ENCODE peak calls at places on chromosomes 5 and 9, in seven cellular contexts. F is NCI-H2029; H is brain microvascular endothelial cell; D is activated naive CD4-positive, alpha-beta T cell treated with anti-CD3 and anti-CD28 coated beads for 36 hours; G is lower lobe of right lung; O is AG09309; B is mesothelial cell of epicardium. P is an unnamed sample.

GRCh38 chr5:180516440-180516839 is 22.3 kb downstream of the CNOT6 start:
- DNase-seq in O (no peak), B (no peak), D (no peak), F (no peak), G (no peak), H (no peak), P (no peak)

GRCh38 chr9:107276966-107277710 is 5.9 kb upstream of the RAD23B start:
- DNase-seq in D (no peak), H (no peak), G (no peak), F (no peak), B (no peak), O (no peak), P (no peak)

GRCh38 chr9:136814725-136815421 is 7.1 kb downstream of the RABL6 start:
- DNase-seq in D (no peak), G (no peak), B (no peak), F (no peak), H (no peak), O (no peak), P (no peak)

GRCh38 chr5:82019342-82020138 is 47.7 kb downstream of the ATG10 start:
- DNase-seq in D (no peak), F (peak), G (no peak), B (no peak), H (no peak), O (no peak), P (peak)

GRCh38 chr9:134551657-134552348 is 89.8 kb upstream of the COL5A1 start:
- DNase-seq in G (peak), D (no peak), H (peak), F (no peak), O (peak), B (peak), P (no peak)

GRCh38 chr5:134086215-134086942 is 28.1 kb upstream of the TCF7 start:
- DNase-seq in D (no peak), O (no peak), H (no peak), F (no peak), B (no peak), G (no peak), P (no peak)

GRCh38 chr9:36499156-36499886 is 73.4 kb upstream of the MELK start:
- DNase-seq in G (no peak), O (no peak), H (no peak), B (no peak), D (no peak), F (no peak), P (no peak)

GRCh38 chr5:98927988-98928801 is 612 bp downstream of the CHD1 start:
- DNase-seq in O (no peak), H (peak), F (peak), D (peak), G (peak), B (peak), P (peak)

GRCh38 chr9:69822091-69822750 is 1.6 kb downstream of the CFAP95 start:
- DNase-seq in O (peak), D (no peak), B (no peak), F (no peak), G (no peak), H (no peak), P (no peak)

GRCh38 chr5:170751631-170752030 is 31.9 kb upstream of the GABRP start:
- DNase-seq in O (no peak), H (no peak), D (no peak), F (no peak), G (no peak), B (no peak), P (no peak)

GRCh38 chr5:56763711-56764466 is 51.5 kb upstream of the MAP3K1 start:
- DNase-seq in G (no peak), O (no peak), F (peak), B (no peak), D (no peak), H (peak), P (no peak)

GRCh38 chr5:82821978-82822927 is 254.9 kb downstream of the TMEM167A start:
- DNase-seq in F (no peak), G (no peak), D (no peak), O (no peak), B (no peak), H (peak), P (no peak)

GRCh38 chr9:92196909-92197308 is 81.7 kb upstream of the SPTLC1 start:
- DNase-seq in D (no peak), B (no peak), F (no peak), H (peak), O (peak), G (no peak), P (no peak)

GRCh38 chr9:29511680-29512079 is 1938.4 kb upstream of the C9orf72 start:
- DNase-seq in D (no peak), B (no peak), H (no peak), F (no peak), G (no peak), O (no peak), P (no peak)

GRCh38 chr5:150122158-150122510 is 33.5 kb downstream of the PDGFRB start:
- DNase-seq in B (no peak), G (peak), O (no peak), F (no peak), D (peak), H (no peak), P (no peak)

GRCh38 chr5:75707911-75708509 is 9.2 kb downstream of the POC5 start:
- DNase-seq in G (no peak), F (no peak), D (peak), B (no peak), O (no peak), H (peak), P (no peak)

GRCh38 chr9:133476941-133477340 is 2.0 kb downstream of the SLC2A6 start:
- DNase-seq in B (no peak), H (no peak), O (no peak), D (no peak), G (no peak), F (no peak), P (no peak)

GRCh38 chr5:65418661-65419060 is 63.1 kb downstream of the ADAMTS6 start:
- DNase-seq in F (no peak), H (peak), O (no peak), B (no peak), D (no peak), G (no peak), P (no peak)

GRCh38 chr5:14321936-14322335 is 178.8 kb downstream of the TRIO start:
- DNase-seq in O (no peak), F (no peak), B (no peak), D (no peak), H (no peak), G (no peak), P (no peak)

GRCh38 chr9:86867658-86868313 is 79.5 kb downstream of the GAS1 start:
- DNase-seq in B (no peak), G (no peak), D (no peak), F (no peak), H (no peak), O (no peak), P (no peak)

GRCh38 chr5:123756325-123756664 is 244.3 kb downstream of the CSNK1G3 start:
- DNase-seq in O (no peak), H (no peak), B (no peak), F (no peak), D (no peak), G (no peak), P (no peak)

GRCh38 chr5:141355641-141356040 is 820 bp downstream of the PCDHGA4 start:
- DNase-seq in G (no peak), O (no peak), H (no peak), F (no peak), D (no peak), B (no peak), P (no peak)

GRCh38 chr9:98907055-98907454 is 36.7 kb upstream of the COL15A1 start:
- DNase-seq in H (no peak), B (no peak), G (no peak), O (no peak), F (no peak), D (no peak), P (no peak)

GRCh38 chr9:112338561-112338960 is 5.1 kb upstream of the PTBP3 start:
- DNase-seq in O (peak), D (peak), G (no peak), F (no peak), H (peak), B (no peak), P (no peak)